ENCODE peak calls at places on chromosomes 11 and 22, in seven cellular contexts. V is GM12878, A is H1, C is HCT116, Q is SK-N-SH, E is K562, F is HepG2. O is an unnamed sample.

GRCh38 chr11:212150-213100 is 4.9 kb downstream of the RIC8A start:
- DNase-seq in V (no peak), A (no peak), C (no peak), Q (no peak), E (no peak), F (no peak), O (no peak)

GRCh38 chr11:17019231-17019630 is 5.0 kb upstream of the PLEKHA7 start:
- DNase-seq in V (no peak), A (no peak), C (no peak), Q (no peak), E (no peak), F (no peak), O (no peak)

GRCh38 chr11:106619320-106619990 is 398.8 kb downstream of the GUCY1A2 start:
- DNase-seq in V (no peak), A (no peak), C (no peak), Q (no peak), E (no peak), F (no peak), O (no peak)

GRCh38 chr11:130894322-130895025 is 21.8 kb downstream of the SNX19 start:
- DNase-seq in V (peak; percentile 15), A (peak; percentile 57), C (peak; percentile 38), Q (peak; percentile 57), E (peak; percentile 62), F (peak; percentile 71), O (peak; percentile 90)

GRCh38 chr11:78039919-78040671 is 17.0 kb upstream of the KCTD14 start:
- DNase-seq in V (no peak), A (no peak), C (no peak), Q (peak; percentile 84), E (peak; percentile 50), F (peak; percentile 67), O (no peak)

GRCh38 chr11:68632802-68633201 is 51.5 kb upstream of the GAL start:
- DNase-seq in V (no peak), A (peak; percentile 39), C (peak; percentile 79), Q (peak; percentile 58), E (peak; percentile 57), F (peak; percentile 67), O (peak; percentile 37)

GRCh38 chr11:491358-491757 is 15.7 kb downstream of the RNH1 start:
- DNase-seq in V (no peak), A (no peak), C (no peak), Q (no peak), E (no peak), F (no peak), O (no peak)

GRCh38 chr11:78417175-78417887 is at the start of gene GAB2:
- DNase-seq in V (no peak), A (no peak), C (no peak), Q (no peak), E (no peak), F (no peak), O (peak; percentile 86)

GRCh38 chr22:23548501-23549197 is 31.4 kb downstream of the IGLL1 start:
- DNase-seq in V (no peak), A (no peak), C (no peak), Q (no peak), E (no peak), F (no peak), O (no peak)

GRCh38 chr22:30425616-30426394 is at the start of gene MTFP1:
- DNase-seq in V (no peak), A (no peak), C (no peak), Q (peak; percentile 89), E (peak; percentile 65), F (peak; percentile 66), O (peak; percentile 27)

GRCh38 chr11:114202011-114202609 is 94.1 kb upstream of the NNMT start:
- DNase-seq in V (no peak), A (no peak), C (no peak), Q (no peak), E (peak; percentile 48), F (no peak), O (no peak)

GRCh38 chr11:128802358-128802981 is 64.6 kb downstream of the KCNJ1 start:
- DNase-seq in V (no peak), A (no peak), C (peak; percentile 21), Q (peak; percentile 65), E (no peak), F (no peak), O (peak; percentile 49)

GRCh38 chr11:27075655-27076054 is 35.0 kb downstream of the BBOX1 start:
- DNase-seq in V (no peak), A (no peak), C (no peak), Q (no peak), E (no peak), F (no peak), O (no peak)

GRCh38 chr22:40107756-40108437 is 69.8 kb upstream of the TNRC6B start:
- DNase-seq in V (no peak), A (no peak), C (no peak), Q (no peak), E (no peak), F (no peak), O (peak; percentile 71)

GRCh38 chr11:31699066-31699465 is 112.1 kb downstream of the PAX6 start:
- DNase-seq in V (no peak), A (no peak), C (no peak), Q (no peak), E (no peak), F (no peak), O (no peak)

GRCh38 chr11:34667810-34668582 is 47.1 kb downstream of the EHF start:
- DNase-seq in V (no peak), A (no peak), C (no peak), Q (no peak), E (no peak), F (peak; percentile 96), O (peak; percentile 27)

GRCh38 chr11:17352925-17353227 is 1.3 kb downstream of the NCR3LG1 start:
- DNase-seq in V (no peak), A (no peak), C (no peak), Q (peak; percentile 52), E (peak; percentile 57), F (peak; percentile 35), O (peak; percentile 43)

GRCh38 chr11:100687032-100687629 is at the start of gene ARHGAP42:
- DNase-seq in V (no peak), A (peak; percentile 78), C (no peak), Q (peak; percentile 42), E (peak; percentile 44), F (peak; percentile 16), O (peak; percentile 68)

GRCh38 chr11:64445651-64446050 is 86.7 kb downstream of the RPS6KA4 start:
- DNase-seq in V (no peak), A (no peak), C (no peak), Q (no peak), E (no peak), F (no peak), O (no peak)

GRCh38 chr11:27857014-27857413 is 156.8 kb upstream of the BDNF start:
- DNase-seq in V (no peak), A (no peak), C (no peak), Q (no peak), E (no peak), F (no peak), O (no peak)

GRCh38 chr11:47980907-47981621 is 705 bp downstream of the PTPRJ start:
- DNase-seq in V (no peak), A (no peak), C (no peak), Q (peak; percentile 93), E (peak; percentile 58), F (no peak), O (peak; percentile 50)

GRCh38 chr11:80925291-80925690 is 1484.5 kb upstream of the TENM4 start:
- DNase-seq in V (no peak), A (no peak), C (no peak), Q (no peak), E (no peak), F (no peak), O (peak; percentile 13)

GRCh38 chr11:17719940-17720795 is 797 bp downstream of the MYOD1 start:
- DNase-seq in V (no peak), A (no peak), C (no peak), Q (peak; percentile 83), E (no peak), F (no peak), O (no peak)

GRCh38 chr11:8207080-8208000 is 38.5 kb upstream of the RIC3 start:
- DNase-seq in V (no peak), A (no peak), C (no peak), Q (peak; percentile 75), E (no peak), F (no peak), O (no peak)

GRCh38 chr22:30305906-30306628 is 16.8 kb upstream of the CASTOR1 start:
- DNase-seq in V (no peak), A (no peak), C (no peak), Q (no peak), E (no peak), F (no peak), O (no peak)

GRCh38 chr11:7490054-7490453 is 4.7 kb downstream of the OLFML1 start:
- DNase-seq in V (no peak), A (no peak), C (no peak), Q (no peak), E (no peak), F (no peak), O (no peak)

GRCh38 chr11:121418625-121419114 is 33.4 kb upstream of the SORL1 start:
- DNase-seq in V (no peak), A (no peak), C (no peak), Q (no peak), E (no peak), F (no peak), O (no peak)

DNA sequence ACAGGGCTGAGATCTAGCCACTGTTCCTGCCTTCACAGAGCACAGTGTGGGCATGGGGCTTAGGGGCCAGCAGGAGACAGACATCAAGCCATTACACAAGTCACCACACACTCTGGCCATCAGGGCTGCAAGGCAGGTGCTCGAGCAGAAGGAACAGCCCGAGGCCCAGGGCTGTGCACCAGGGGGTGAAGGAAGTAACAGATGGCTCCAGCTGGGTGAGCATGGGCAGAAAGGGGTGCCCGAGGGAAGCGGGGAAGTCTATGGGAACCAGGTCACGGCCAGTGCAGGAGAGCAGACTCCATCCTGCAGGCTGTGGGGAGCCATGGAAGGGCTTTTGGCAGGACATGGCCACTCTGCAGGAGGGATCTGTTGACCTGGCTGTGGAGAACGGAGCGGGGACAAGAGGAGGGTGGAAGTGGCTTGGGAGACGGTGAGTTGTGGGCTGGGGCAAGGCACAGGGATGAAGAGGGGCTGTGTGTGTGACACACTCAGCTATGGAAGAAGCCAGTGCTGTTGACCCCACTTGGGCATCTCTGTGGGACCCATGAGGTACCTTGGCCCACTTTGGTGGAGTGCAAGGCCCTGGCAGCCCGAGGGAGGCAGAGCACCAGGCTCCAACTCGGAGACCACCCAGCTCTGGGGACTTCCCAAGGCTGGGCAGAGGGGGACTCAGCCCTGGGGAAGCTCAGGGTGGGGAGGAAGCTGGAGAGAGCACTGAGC is 3.6 kb downstream of the C11orf68 start:
- DNase-seq in V (no peak), A (no peak), C (no peak), Q (no peak), E (no peak), F (no peak), O (no peak)
- TF ChIP-seq JUND in V (no peak), A (no peak), C (no peak), Q (no peak), E (no peak), F (no peak), O (no peak)

GRCh38 chr11:75792127-75792731 is 22.8 kb upstream of the UVRAG start:
- DNase-seq in V (no peak), A (no peak), C (no peak), Q (no peak), E (no peak), F (no peak), O (no peak)
- TF ChIP-seq JUND in V (no peak), A (no peak), C (no peak), Q (no peak), E (no peak), F (no peak), O (no peak)

GRCh38 chr22:36010913-36011312 is 17.7 kb downstream of the RBFOX2 start:
- DNase-seq in V (no peak), A (no peak), C (no peak), Q (peak; percentile 66), E (no peak), F (no peak), O (no peak)
- TF ChIP-seq JUND in V (no peak), A (no peak), C (no peak), Q (peak; percentile 98), E (no peak), F (no peak), O (no peak)

GRCh38 chr22:28142361-28142801 is 223.3 kb upstream of the PITPNB start:
- DNase-seq in V (no peak), A (no peak), C (no peak), Q (no peak), E (no peak), F (peak; percentile 5), O (peak; percentile 3)
- TF ChIP-seq JUND in V (no peak), A (no peak), C (no peak), Q (peak; percentile 93), E (no peak), F (no peak), O (no peak)

O was measured in T47D.